ENCODE peak calls at places on chromosomes 7 and 10, in ten cellular contexts. A is cardiac fibroblast; Z is HFF-Myc; Q is GM23248; V is lower lobe of right lung; H is GM06990; L is A673; I is CD8-positive, alpha-beta memory T cell; D is psoas muscle; M is thoracic aorta. P is an unnamed sample.

GRCh38 chr10:6200588-6201510 is 1.9 kb upstream of the PFKFB3 start:
- DNase-seq in A (peak), Z (no peak), Q (peak), V (no peak), H (peak), L (peak), I (peak), D (peak), M (no peak), P (peak)

GRCh38 chr7:37495574-37496184 is 47.0 kb upstream of the ELMO1 start:
- DNase-seq in A (peak), Z (peak), Q (peak), V (no peak), H (no peak), L (peak), I (no peak), D (no peak), M (no peak), P (no peak)

GRCh38 chr7:89681448-89681847 is 472.8 kb upstream of the STEAP1 start:
- DNase-seq in A (no peak), Z (no peak), Q (no peak), V (no peak), H (no peak), L (no peak), I (no peak), D (no peak), M (no peak), P (no peak)

GRCh38 chr7:100122568-100122967 is 3.1 kb downstream of the CNPY4 start:
- DNase-seq in A (no peak), Z (no peak), Q (no peak), V (no peak), H (no peak), L (no peak), I (no peak), D (no peak), M (no peak), P (peak)

GRCh38 chr7:29866490-29866930 is 60.2 kb downstream of the WIPF3 start:
- DNase-seq in A (peak), Z (no peak), Q (peak), V (peak), H (no peak), L (peak), I (no peak), D (peak), M (no peak), P (peak)

GRCh38 chr7:1749864-1750466 is 79.9 kb downstream of the ELFN1 start:
- DNase-seq in A (no peak), Z (no peak), Q (no peak), V (peak), H (no peak), L (no peak), I (no peak), D (no peak), M (no peak), P (no peak)

GRCh38 chr7:150461520-150461919 is 11.1 kb downstream of the GIMAP8 start:
- DNase-seq in A (no peak), Z (no peak), Q (no peak), V (no peak), H (no peak), L (no peak), I (no peak), D (no peak), M (no peak), P (no peak)

GRCh38 chr10:102682981-102683380 is 31.2 kb downstream of the ARL3 start:
- DNase-seq in A (no peak), Z (no peak), Q (no peak), V (no peak), H (no peak), L (no peak), I (no peak), D (no peak), M (no peak), P (no peak)

GRCh38 chr7:24158976-24159375 is 125.0 kb upstream of the NPY start:
- DNase-seq in A (no peak), Z (no peak), Q (peak), V (no peak), H (no peak), L (peak), I (no peak), D (no peak), M (no peak), P (no peak)

GRCh38 chr10:126175586-126176258 is 212.6 kb downstream of the ADAM12 start:
- DNase-seq in A (no peak), Z (no peak), Q (no peak), V (no peak), H (no peak), L (no peak), I (no peak), D (no peak), M (no peak), P (no peak)

GRCh38 chr10:49608166-49608758 is 1.8 kb upstream of the SLC18A3 start:
- DNase-seq in A (no peak), Z (no peak), Q (no peak), V (no peak), H (no peak), L (no peak), I (no peak), D (no peak), M (no peak), P (no peak)

GRCh38 chr10:132111121-132111731 is 45.5 kb downstream of the JAKMIP3 start:
- DNase-seq in A (no peak), Z (no peak), Q (no peak), V (peak), H (no peak), L (no peak), I (no peak), D (no peak), M (no peak), P (peak)

GRCh38 chr10:114811769-114812353 is 9.7 kb upstream of the FHIP2A start:
- DNase-seq in A (peak), Z (no peak), Q (peak), V (no peak), H (no peak), L (no peak), I (no peak), D (no peak), M (no peak), P (no peak)

GRCh38 chr10:99372546-99373271 is 43.6 kb downstream of the CNNM1 start:
- DNase-seq in A (peak), Z (no peak), Q (peak), V (no peak), H (no peak), L (peak), I (no peak), D (no peak), M (no peak), P (no peak)

GRCh38 chr7:70132802-70133201 is 534.5 kb downstream of the AUTS2 start:
- DNase-seq in A (no peak), Z (no peak), Q (no peak), V (no peak), H (no peak), L (no peak), I (no peak), D (no peak), M (no peak), P (no peak)

GRCh38 chr7:133794490-133794889 is 332.6 kb upstream of the LRGUK start:
- DNase-seq in A (peak), Z (no peak), Q (peak), V (no peak), H (no peak), L (peak), I (no peak), D (no peak), M (no peak), P (peak)

GRCh38 chr7:128217030-128217805 is 23.9 kb upstream of the LEP start:
- DNase-seq in A (peak), Z (no peak), Q (peak), V (peak), H (no peak), L (no peak), I (no peak), D (peak), M (no peak), P (no peak)

GRCh38 chr10:108684431-108684830 is 1238.9 kb downstream of the XPNPEP1 start:
- DNase-seq in A (no peak), Z (no peak), Q (no peak), V (no peak), H (no peak), L (no peak), I (no peak), D (no peak), M (no peak), P (no peak)

GRCh38 chr7:94654764-94655561 is 970 bp downstream of the SGCE start:
- DNase-seq in A (peak), Z (no peak), Q (peak), V (no peak), H (peak), L (peak), I (no peak), D (no peak), M (no peak), P (peak)

GRCh38 chr7:87001214-87001613 is 58.2 kb downstream of the ELAPOR2 start:
- DNase-seq in A (peak), Z (no peak), Q (peak), V (no peak), H (no peak), L (no peak), I (no peak), D (no peak), M (no peak), P (no peak)

GRCh38 chr7:115038158-115038557 is 116.3 kb downstream of the MDFIC start:
- DNase-seq in A (no peak), Z (no peak), Q (no peak), V (no peak), H (no peak), L (no peak), I (no peak), D (no peak), M (no peak), P (no peak)

GRCh38 chr7:78514653-78515052 is 716.1 kb downstream of the PHTF2 start:
- DNase-seq in A (no peak), Z (no peak), Q (no peak), V (no peak), H (no peak), L (no peak), I (no peak), D (no peak), M (no peak), P (no peak)

GRCh38 chr7:75534727-75535307 is 42.7 kb downstream of the SPDYE5 start:
- DNase-seq in A (peak), Z (no peak), Q (peak), V (no peak), H (peak), L (no peak), I (no peak), D (no peak), M (no peak), P (no peak)

GRCh38 chr10:23453465-23453864 is 14.6 kb downstream of the OTUD1 start:
- DNase-seq in A (no peak), Z (no peak), Q (no peak), V (no peak), H (no peak), L (no peak), I (no peak), D (no peak), M (no peak), P (no peak)

GRCh38 chr10:28418069-28418468 is 114.8 kb upstream of the WAC start:
- DNase-seq in A (no peak), Z (no peak), Q (no peak), V (no peak), H (no peak), L (no peak), I (no peak), D (no peak), M (no peak), P (no peak)
- H3K4me3 ChIP-seq in A (no peak), Z (no peak), Q (no peak), V (no peak), H (no peak), L (no peak), I (no peak), D (no peak), M (no peak), P (no peak)

DNA sequence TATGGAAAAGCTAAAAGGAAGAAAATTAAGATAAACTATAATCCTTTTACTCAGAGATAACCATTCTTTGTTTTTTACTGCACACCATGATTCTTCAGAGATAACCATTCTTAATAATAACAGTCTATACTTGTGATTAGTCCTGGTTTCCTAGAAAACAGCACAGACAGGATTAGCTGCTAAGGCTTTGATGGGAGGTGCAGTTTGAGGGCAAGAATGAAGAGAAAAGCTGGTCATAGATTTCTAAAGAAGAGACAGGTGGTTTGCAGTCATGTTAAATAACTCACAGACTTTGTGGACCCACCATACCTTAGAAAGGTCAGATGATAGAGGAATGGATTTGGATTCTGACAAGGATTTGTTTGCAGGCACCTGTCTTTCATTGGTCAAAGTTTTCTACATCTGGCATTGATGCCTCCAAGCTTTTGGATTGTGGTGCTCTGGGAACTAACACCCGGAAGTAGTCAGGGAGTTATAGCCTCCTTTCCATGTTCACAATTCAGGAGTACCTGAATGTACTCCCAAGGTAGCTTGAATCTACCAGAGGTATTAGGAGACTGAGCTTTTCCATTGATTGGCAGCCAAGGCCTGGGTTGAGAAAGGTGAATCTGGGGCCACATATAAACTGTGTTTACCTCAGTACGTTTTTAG is 3.7 kb downstream of the SMC3 start:
- DNase-seq in A (no peak), Z (no peak), Q (no peak), V (no peak), H (no peak), L (no peak), I (no peak), D (no peak), M (no peak), P (no peak)
- H3K4me3 ChIP-seq in A (no peak), Z (no peak), Q (no peak), V (no peak), H (no peak), L (no peak), I (no peak), D (no peak), M (no peak), P (no peak)

GRCh38 chr7:148701414-148701813 is 2.7 kb downstream of the CUL1 start:
- DNase-seq in A (peak), Z (no peak), Q (peak), V (no peak), H (no peak), L (peak), I (no peak), D (no peak), M (no peak), P (no peak)
- H3K4me3 ChIP-seq in A (no peak), Z (peak), Q (peak), V (no peak), H (no peak), L (peak), I (peak), D (peak), M (peak), P (peak)

DNA sequence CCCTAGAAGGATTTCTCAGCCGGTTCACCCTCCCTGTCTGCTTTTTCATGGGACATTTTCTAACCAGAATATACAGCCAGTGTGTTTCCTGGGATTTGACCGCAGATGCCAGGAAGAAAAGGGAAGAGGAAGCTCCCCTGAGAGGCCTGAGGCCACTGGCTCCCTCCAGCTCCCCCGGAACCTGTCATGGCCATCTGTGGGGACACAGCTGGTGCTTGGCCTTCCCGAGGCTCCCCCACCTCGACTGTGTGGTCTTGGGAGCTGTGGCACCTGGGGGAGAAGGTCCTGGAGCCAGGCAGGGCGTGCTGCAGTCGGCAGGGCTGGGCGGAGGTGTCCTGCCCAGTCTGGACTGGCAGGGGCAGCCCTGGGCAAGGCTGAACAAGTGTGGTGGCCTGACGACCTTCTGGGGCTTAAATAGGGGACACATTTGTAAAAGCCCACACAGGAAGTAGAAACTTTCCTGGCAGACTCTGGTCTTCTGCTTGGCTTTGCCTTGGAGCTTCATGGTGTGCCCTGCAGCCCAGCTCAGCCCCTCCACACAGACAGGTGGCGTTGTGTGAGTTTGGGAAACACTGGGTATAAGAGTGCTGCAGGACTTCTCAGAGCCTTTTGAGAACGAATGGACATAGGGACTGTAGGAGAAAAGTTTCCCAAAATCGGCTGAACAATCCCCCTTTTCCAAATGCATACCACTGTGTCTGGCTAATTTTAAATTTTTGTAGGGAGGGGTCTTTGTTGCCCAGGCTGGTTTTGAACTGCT is 6.8 kb downstream of the BRI3 start:
- DNase-seq in A (no peak), Z (no peak), Q (peak), V (no peak), H (no peak), L (no peak), I (no peak), D (no peak), M (no peak), P (no peak)
- H3K4me3 ChIP-seq in A (no peak), Z (no peak), Q (no peak), V (peak), H (no peak), L (no peak), I (no peak), D (no peak), M (peak), P (no peak)

DNA sequence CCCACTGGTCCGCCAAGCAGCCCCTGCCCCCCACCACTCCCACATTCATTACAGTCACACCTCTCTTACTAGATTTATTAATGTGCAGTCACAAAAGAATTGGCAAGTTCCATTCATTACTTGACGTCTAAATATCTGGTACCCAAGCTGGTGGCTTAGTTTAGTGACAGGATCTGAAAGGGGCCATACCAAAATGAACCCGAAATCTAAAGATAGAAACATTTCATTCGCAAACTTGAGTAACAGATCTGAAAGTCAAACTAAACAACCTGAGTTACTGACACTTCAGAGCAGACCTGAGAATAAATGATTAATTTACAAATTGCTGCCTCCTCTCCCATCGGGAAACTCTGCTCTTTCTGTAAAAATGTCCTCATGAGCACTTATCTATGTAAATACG is 53.4 kb downstream of the TNS3 start:
- DNase-seq in A (no peak), Z (no peak), Q (no peak), V (no peak), H (no peak), L (no peak), I (no peak), D (no peak), M (no peak), P (no peak)
- H3K4me3 ChIP-seq in A (no peak), Z (no peak), Q (no peak), V (no peak), H (no peak), L (no peak), I (no peak), D (no peak), M (no peak), P (no peak)

GRCh38 chr7:44849277-44850210 is 1.7 kb upstream of the H2AZ2 start:
- DNase-seq in A (peak), Z (no peak), Q (peak), V (no peak), H (no peak), L (no peak), I (no peak), D (no peak), M (no peak), P (no peak)
- H3K4me3 ChIP-seq in A (no peak), Z (peak), Q (peak), V (no peak), H (peak), L (peak), I (no peak), D (peak), M (peak), P (no peak)

GRCh38 chr7:4789194-4790077 is 14.0 kb downstream of the AP5Z1 start:
- DNase-seq in A (no peak), Z (no peak), Q (no peak), V (no peak), H (no peak), L (no peak), I (no peak), D (peak), M (no peak), P (no peak)
- H3K4me3 ChIP-seq in A (no peak), Z (no peak), Q (no peak), V (no peak), H (no peak), L (no peak), I (no peak), D (no peak), M (no peak), P (no peak)